ENCODE peak calls at places on chromosomes 2 and 18, in five cellular contexts. M is A549, D is K562, O is GM12878, L is SK-N-SH. B is an unnamed sample.

GRCh38 chr2:36902385-36903120 is 63.8 kb downstream of the STRN start:
- DNase-seq in M (no peak), D (no peak), O (no peak), L (no peak), B (no peak)

GRCh38 chr2:21754164-21754788 is 630.5 kb downstream of the TDRD15 start:
- DNase-seq in L (no peak), M (no peak), O (no peak), D (no peak), B (no peak)

GRCh38 chr18:6203791-6204190 is 210.9 kb downstream of the L3MBTL4 start:
- DNase-seq in O (no peak), D (no peak), L (no peak), M (no peak), B (no peak)

GRCh38 chr2:236239276-236240065 is 24.7 kb downstream of the ASB18 start:
- DNase-seq in L (no peak), M (no peak), D (no peak), O (no peak), B (no peak)

GRCh38 chr2:177403822-177404221 is 11.2 kb downstream of the AGPS start:
- DNase-seq in M (no peak), D (no peak), O (no peak), L (no peak), B (no peak)

GRCh38 chr2:42944744-42945415 is 152.5 kb upstream of the HAAO start:
- DNase-seq in L (peak), M (peak), D (no peak), O (no peak), B (peak)

GRCh38 chr2:127526940-127527804 is 883 bp upstream of the IWS1 start:
- DNase-seq in L (peak), M (no peak), O (no peak), D (peak), B (no peak)

GRCh38 chr18:6401687-6402086 is 13.0 kb downstream of the L3MBTL4 start:
- DNase-seq in L (no peak), O (no peak), D (no peak), M (no peak), B (no peak)

GRCh38 chr2:16625201-16625729 is 40.4 kb downstream of the CYRIA start:
- DNase-seq in L (no peak), O (no peak), D (peak), M (no peak), B (no peak)

GRCh38 chr2:43609304-43609883 is 13.6 kb upstream of the THADA start:
- DNase-seq in M (peak), L (peak), D (peak), O (no peak), B (peak)

GRCh38 chr2:121375621-121376159 is 90.7 kb upstream of the TFCP2L1 start:
- DNase-seq in D (no peak), M (no peak), O (no peak), L (no peak), B (peak)

GRCh38 chr2:134764164-134764563 is 45.4 kb upstream of the TMEM163 start:
- DNase-seq in M (no peak), O (no peak), L (no peak), D (no peak), B (no peak)

GRCh38 chr2:122755281-122755780 is 999.9 kb downstream of the TSN start:
- DNase-seq in L (no peak), D (no peak), M (no peak), O (no peak), B (no peak)

GRCh38 chr2:9099341-9099751 is 95.9 kb upstream of the MBOAT2 start:
- DNase-seq in O (peak), D (no peak), L (no peak), M (peak), B (peak)

GRCh38 chr2:215401896-215402379 is 33.9 kb downstream of the FN1 start:
- DNase-seq in L (no peak), O (no peak), M (no peak), D (no peak), B (peak)

GRCh38 chr2:241501099-241501541 is 7.3 kb downstream of the STK25 start:
- DNase-seq in O (no peak), D (no peak), L (peak), M (no peak), B (no peak)

GRCh38 chr2:73992036-73992435 is 7.3 kb downstream of the TET3 start:
- DNase-seq in L (no peak), M (no peak), D (no peak), O (no peak), B (no peak)

GRCh38 chr18:59200787-59201186 is 19.2 kb upstream of the GRP start:
- DNase-seq in D (no peak), L (no peak), O (no peak), M (peak), B (no peak)

GRCh38 chr18:11520536-11520935 is 88.9 kb upstream of the SLC35G4 start:
- DNase-seq in D (no peak), M (no peak), O (no peak), L (no peak), B (no peak)

GRCh38 chr2:167336213-167336612 is 447.9 kb downstream of the XIRP2 start:
- DNase-seq in O (no peak), D (no peak), M (no peak), L (no peak), B (no peak)

GRCh38 chr2:236562434-236562833 is 7.2 kb upstream of the ACKR3 start:
- DNase-seq in M (peak), L (peak), D (no peak), O (no peak), B (peak)

GRCh38 chr18:61464551-61465102 is 131.4 kb downstream of the CDH20 start:
- DNase-seq in O (no peak), L (no peak), M (no peak), D (no peak), B (no peak)

GRCh38 chr2:33085646-33086045 is 138.9 kb downstream of the LTBP1 start:
- DNase-seq in L (no peak), D (no peak), M (no peak), O (no peak), B (no peak)

GRCh38 chr2:30514134-30514860 is 67.3 kb downstream of the LCLAT1 start:
- DNase-seq in O (no peak), D (peak), L (peak), M (no peak), B (peak)
- TF ChIP-seq USF2 in O (no peak), D (no peak), L (no peak), M (no peak), B (no peak)

DNA sequence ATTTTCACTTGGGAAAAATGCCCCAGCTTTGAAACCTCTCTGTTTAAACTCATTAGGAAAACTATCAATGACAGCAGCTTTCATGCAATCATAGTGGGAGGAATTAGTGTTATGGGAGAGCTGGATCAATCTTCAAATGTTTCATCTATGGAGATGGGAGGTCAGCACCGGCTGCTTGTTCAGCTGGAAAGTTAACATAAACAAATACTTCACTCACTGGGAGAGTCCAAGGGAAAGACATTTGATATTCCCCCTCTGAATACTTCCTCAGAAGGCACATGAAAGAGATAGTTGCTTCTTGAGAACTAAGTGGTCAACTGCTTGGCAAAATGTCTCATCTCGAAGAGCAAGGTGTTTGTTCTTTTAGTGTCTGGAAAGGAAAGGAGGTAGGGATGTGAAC is 7.3 kb downstream of the LYPD1 start:
- DNase-seq in M (no peak), O (no peak), L (no peak), D (no peak), B (peak)
- TF ChIP-seq RCOR1 in M (no peak), O (no peak), L (no peak), D (no peak), B (no peak)

GRCh38 chr2:159557437-159558034 is 58.8 kb downstream of the BAZ2B start:
- DNase-seq in L (no peak), D (no peak), M (peak), O (peak), B (peak)
- TF ChIP-seq USF2 in L (no peak), D (no peak), M (no peak), O (no peak), B (no peak)

GRCh38 chr2:101162561-101163330 is 11.6 kb upstream of the TBC1D8 start:
- DNase-seq in M (no peak), L (no peak), O (no peak), D (no peak), B (no peak)

GRCh38 chr2:101173707-101174295 is 22.6 kb upstream of the TBC1D8 start:
- DNase-seq in O (peak), L (no peak), M (no peak), D (no peak), B (no peak)

GRCh38 chr2:101168647-101169046 is 17.5 kb upstream of the TBC1D8 start:
- DNase-seq in O (no peak), D (no peak), L (no peak), M (no peak), B (no peak)
- TF ChIP-seq RCOR1 in O (no peak), D (no peak), L (no peak), M (no peak), B (no peak)

GRCh38 chr2:196463706-196464105 is 175.8 kb upstream of the CCDC150 start:
- DNase-seq in M (no peak), L (no peak), D (no peak), O (no peak), B (no peak)

GRCh38 chr2:196454492-196454891 is 185.0 kb upstream of the CCDC150 start:
- DNase-seq in O (no peak), M (no peak), L (no peak), D (no peak), B (no peak)

GRCh38 chr2:196453613-196454047 is 185.9 kb upstream of the CCDC150 start:
- DNase-seq in D (peak), M (peak), O (peak), L (peak), B (peak)

GRCh38 chr2:196464311-196464710 is 175.2 kb upstream of the CCDC150 start:
- DNase-seq in L (no peak), O (no peak), D (no peak), M (no peak), B (peak)

DNA sequence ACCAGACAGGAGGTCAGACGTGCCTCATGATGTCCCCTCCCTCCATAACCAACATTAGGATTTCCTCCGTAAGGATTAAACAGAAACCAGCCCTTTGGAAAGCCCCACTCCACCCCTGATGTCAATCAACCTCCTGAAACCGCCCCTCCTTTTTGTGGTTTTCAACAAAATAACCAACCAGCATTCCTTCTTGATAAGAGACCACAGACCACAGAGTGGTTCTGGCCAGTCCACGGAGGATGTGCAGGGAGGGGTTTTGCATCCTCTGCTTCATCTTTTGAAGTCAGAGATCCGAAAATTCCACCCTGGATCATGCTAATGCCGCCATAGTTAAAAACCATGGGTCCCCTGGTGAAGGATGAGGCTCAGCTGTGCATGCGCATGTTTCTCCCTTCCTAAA is 180.0 kb upstream of the CCDC150 start:
- DNase-seq in D (peak), O (no peak), L (no peak), M (no peak), B (peak)
- TF ChIP-seq USF2 in D (no peak), O (no peak), L (no peak), M (no peak), B (no peak)

B was measured in IMR-90.